ENCODE peak calls at places on chromosome 3, in five cellular contexts. One of them, this sample, is unnamed.

GRCh38 chr3:172777901-172778300 is 27.4 kb downstream of the ECT2 start:
- DNase-seq in IMR-90: no peak
- DNase-seq in K562: no peak
- DNase-seq in GM12878: no peak
- DNase-seq in SK-N-SH: no peak
- DNase-seq in this sample: no peak

GRCh38 chr3:115927210-115927609 is 303.9 kb downstream of the GAP43 start:
- DNase-seq in IMR-90: no peak
- DNase-seq in K562: peak; percentile 5
- DNase-seq in GM12878: no peak
- DNase-seq in SK-N-SH: no peak
- DNase-seq in this sample: no peak

GRCh38 chr3:51974963-51975856 is at the start of gene ABHD14A:
- DNase-seq in IMR-90: peak; percentile 55
- DNase-seq in K562: peak; percentile 75
- DNase-seq in GM12878: no peak
- DNase-seq in SK-N-SH: peak; percentile 92
- DNase-seq in this sample: peak; percentile 55

GRCh38 chr3:160174621-160175020 is 50.6 kb upstream of the C3orf80 start:
- DNase-seq in IMR-90: no peak
- DNase-seq in K562: no peak
- DNase-seq in GM12878: no peak
- DNase-seq in SK-N-SH: no peak
- DNase-seq in this sample: no peak

GRCh38 chr3:39141211-39141995 is 12.0 kb downstream of the CSRNP1 start:
- DNase-seq in IMR-90: peak; percentile 39
- DNase-seq in K562: peak; percentile 34
- DNase-seq in GM12878: no peak
- DNase-seq in SK-N-SH: peak; percentile 50
- DNase-seq in this sample: no peak

GRCh38 chr3:64405211-64405818 is 180.0 kb upstream of the PRICKLE2 start:
- DNase-seq in IMR-90: peak; percentile 67
- DNase-seq in K562: no peak
- DNase-seq in GM12878: no peak
- DNase-seq in SK-N-SH: no peak
- DNase-seq in this sample: no peak

GRCh38 chr3:93843981-93844380 is 129.7 kb downstream of the PROS1 start:
- DNase-seq in IMR-90: peak; percentile 76
- DNase-seq in K562: peak; percentile 7
- DNase-seq in GM12878: no peak
- DNase-seq in SK-N-SH: no peak
- DNase-seq in this sample: peak; percentile 79

GRCh38 chr3:190996376-190996775 is 133.9 kb upstream of the GMNC start:
- DNase-seq in IMR-90: peak; percentile 1
- DNase-seq in K562: no peak
- DNase-seq in GM12878: no peak
- DNase-seq in SK-N-SH: no peak
- DNase-seq in this sample: no peak

GRCh38 chr3:14786369-14786768 is 32.4 kb upstream of the FGD5 start:
- DNase-seq in IMR-90: no peak
- DNase-seq in K562: no peak
- DNase-seq in GM12878: no peak
- DNase-seq in SK-N-SH: no peak
- DNase-seq in this sample: no peak

GRCh38 chr3:96852849-96853248 is 38.5 kb downstream of the EPHA6 start:
- DNase-seq in IMR-90: no peak
- DNase-seq in K562: no peak
- DNase-seq in GM12878: no peak
- DNase-seq in SK-N-SH: no peak
- DNase-seq in this sample: no peak

DNA sequence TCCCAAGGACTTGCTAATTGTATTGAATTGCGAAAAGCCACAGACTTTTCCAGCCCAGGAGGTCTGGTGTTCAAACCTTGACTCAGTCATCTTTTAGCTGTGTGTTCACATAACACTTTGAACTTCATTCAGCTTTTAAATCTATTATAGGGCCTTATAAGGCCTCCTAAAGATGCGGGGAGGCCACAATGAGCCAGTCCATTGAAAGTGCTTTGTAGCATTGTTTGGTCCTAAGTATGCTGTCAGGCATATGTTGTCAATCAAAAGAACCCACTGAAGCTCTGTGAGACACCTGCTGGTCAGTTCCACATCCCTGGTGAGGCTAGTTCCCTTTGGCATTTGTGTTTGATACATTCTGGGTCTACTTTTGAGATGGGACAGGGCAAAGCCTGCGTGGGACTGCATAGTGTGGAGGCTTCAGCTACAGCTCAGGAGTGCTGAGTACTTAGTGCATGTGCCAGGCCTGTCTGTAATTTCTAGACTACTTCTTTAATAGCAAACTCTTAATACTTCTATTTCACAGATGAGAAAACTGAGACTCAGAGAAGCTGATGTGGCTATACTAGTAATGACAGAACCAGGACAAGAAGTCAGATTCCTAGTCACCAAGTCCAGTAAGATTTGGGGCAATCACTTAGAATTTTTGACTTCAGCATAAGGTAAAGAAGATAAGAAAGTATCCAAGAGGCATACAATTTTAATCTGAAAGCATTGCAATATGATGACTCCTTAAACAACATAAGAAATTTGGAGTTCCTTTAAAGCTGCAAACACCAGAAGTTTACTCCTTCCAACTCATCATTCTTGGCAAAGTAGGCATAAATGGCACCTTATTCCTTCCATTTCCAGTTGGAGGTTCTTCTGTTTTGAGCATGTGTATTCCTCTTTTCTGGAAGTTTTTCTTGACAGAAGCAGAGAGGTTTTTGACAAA is 213.0 kb downstream of the PDCD6IP start:
- DNase-seq in IMR-90: peak; percentile 63
- DNase-seq in K562: peak; percentile 57
- DNase-seq in GM12878: no peak
- DNase-seq in SK-N-SH: no peak
- DNase-seq in this sample: peak; percentile 51
- TF ChIP-seq SMC3 in IMR-90: no peak
- TF ChIP-seq SMC3 in K562: peak; percentile 50
- TF ChIP-seq SMC3 in GM12878: no peak
- TF ChIP-seq SMC3 in SK-N-SH: no peak
- TF ChIP-seq SMC3 in this sample: no peak

GRCh38 chr3:169694117-169694516 is 30.6 kb upstream of the MECOM start:
- DNase-seq in IMR-90: peak; percentile 8
- DNase-seq in K562: peak; percentile 9
- DNase-seq in GM12878: no peak
- DNase-seq in SK-N-SH: no peak
- DNase-seq in this sample: no peak
- TF ChIP-seq RCOR1 in IMR-90: no peak
- TF ChIP-seq RCOR1 in K562: no peak
- TF ChIP-seq RCOR1 in GM12878: no peak
- TF ChIP-seq RCOR1 in SK-N-SH: no peak
- TF ChIP-seq RCOR1 in this sample: no peak

DNA sequence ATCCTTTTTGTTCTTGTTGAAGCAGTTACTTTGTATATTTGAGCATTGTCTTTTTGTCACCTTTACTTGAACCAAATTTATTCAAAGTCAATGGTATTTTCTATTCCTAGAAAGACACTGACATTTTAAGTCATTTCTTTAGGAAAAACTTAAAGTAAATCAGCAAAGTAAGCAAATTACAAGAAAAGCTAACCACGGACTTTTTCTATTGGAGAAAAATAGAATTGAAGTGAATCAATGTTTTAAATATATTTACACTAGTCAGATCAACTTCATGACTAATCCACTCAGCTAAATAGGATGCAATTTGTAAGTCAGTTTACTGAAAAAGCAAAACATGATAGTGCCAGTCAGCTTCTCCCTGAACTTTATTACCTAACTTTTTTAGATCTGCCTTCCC is 733.8 kb upstream of the ALCAM start:
- DNase-seq in IMR-90: peak; percentile 17
- DNase-seq in K562: no peak
- DNase-seq in GM12878: no peak
- DNase-seq in SK-N-SH: no peak
- DNase-seq in this sample: no peak
- TF ChIP-seq SMC3 in IMR-90: no peak
- TF ChIP-seq SMC3 in K562: no peak
- TF ChIP-seq SMC3 in GM12878: no peak
- TF ChIP-seq SMC3 in SK-N-SH: no peak
- TF ChIP-seq SMC3 in this sample: no peak

DNA sequence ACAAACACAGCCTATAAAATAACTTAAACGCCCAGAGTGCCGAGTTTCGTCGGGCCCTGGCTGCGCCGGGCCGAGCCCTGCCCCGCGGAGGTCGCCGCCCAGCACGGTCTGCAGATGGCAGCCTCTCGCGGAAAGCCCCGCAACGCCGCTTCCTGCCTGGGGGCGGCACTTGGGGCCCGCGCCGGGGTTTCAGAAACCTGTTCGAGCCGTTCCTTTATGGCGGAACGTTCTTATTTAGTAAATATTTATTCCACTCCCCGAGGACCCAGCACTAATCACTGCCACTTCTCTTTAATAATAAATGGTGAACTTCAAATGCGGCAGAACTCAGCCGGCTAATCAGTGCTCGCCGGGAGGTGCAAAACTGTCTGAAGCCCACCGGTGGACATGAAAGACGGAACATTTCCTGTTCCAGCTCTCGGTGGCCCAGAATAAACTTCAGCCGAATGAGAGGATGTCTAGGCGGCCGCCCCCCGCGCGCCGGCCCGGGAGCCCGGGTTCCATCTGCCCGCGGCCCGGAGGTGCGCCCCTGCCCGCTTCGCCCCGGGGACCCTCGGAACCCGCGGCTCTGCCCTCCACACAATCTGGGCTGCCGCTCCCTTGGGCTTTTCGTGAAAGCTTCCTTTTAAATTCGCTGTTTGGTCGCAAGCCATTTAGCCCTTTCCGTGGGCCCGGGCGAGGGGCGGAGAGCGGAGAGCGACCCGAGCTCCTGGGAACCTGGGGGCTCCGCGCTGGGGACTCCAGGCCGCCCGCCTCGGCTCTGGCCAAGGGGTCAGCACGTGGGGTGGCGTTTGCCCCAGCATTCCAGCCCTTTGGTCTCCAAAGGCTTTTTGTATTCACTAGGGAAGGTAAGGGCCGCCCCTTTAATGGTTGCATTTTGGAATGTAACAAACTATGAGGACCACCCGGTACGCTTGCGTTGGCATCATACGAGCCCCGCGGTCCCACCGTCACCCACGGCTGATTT is 110.8 kb upstream of the ATP11B start:
- DNase-seq in IMR-90: peak; percentile 10
- DNase-seq in K562: peak; percentile 67
- DNase-seq in GM12878: peak; percentile 5
- DNase-seq in SK-N-SH: peak; percentile 86
- DNase-seq in this sample: peak; percentile 51
- TF ChIP-seq RCOR1 in IMR-90: no peak
- TF ChIP-seq RCOR1 in K562: no peak
- TF ChIP-seq RCOR1 in GM12878: no peak
- TF ChIP-seq RCOR1 in SK-N-SH: no peak
- TF ChIP-seq RCOR1 in this sample: no peak

GRCh38 chr3:146035366-146035765 is 125.6 kb downstream of the PLOD2 start:
- DNase-seq in IMR-90: peak; percentile 23
- DNase-seq in K562: no peak
- DNase-seq in GM12878: no peak
- DNase-seq in SK-N-SH: no peak
- DNase-seq in this sample: no peak
- TF ChIP-seq SMC3 in IMR-90: no peak
- TF ChIP-seq SMC3 in K562: no peak
- TF ChIP-seq SMC3 in GM12878: no peak
- TF ChIP-seq SMC3 in SK-N-SH: no peak
- TF ChIP-seq SMC3 in this sample: no peak

DNA sequence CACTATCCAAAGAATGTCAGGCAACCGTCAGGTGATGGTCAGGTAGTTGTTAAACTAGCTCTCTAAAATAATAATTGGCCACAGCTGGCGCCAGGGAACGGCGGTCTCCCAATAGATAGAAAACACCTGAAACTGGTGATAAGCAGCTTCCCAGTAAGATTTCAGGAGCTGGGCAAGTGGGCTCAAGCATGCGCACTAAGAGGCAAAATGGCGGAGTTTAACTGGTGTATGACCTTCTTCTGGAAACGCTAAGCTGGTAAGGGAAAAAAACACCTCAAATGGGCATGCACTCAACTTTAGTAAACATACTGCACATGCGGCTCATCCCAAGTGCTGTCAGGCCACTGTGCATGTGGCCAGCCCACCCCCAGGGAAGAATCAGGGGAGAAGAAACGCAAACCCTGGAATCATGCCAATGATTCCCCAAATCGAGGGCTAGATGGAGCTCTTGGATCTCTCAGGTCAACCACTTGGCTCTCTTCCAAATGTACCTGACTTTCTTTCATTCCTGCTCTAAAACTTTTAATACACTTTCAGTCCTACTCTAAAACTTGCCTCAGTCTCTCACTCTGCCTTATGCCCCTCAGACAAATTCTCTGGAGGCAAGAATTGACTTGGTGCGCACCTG is 195.0 kb downstream of the ZNF621 start:
- DNase-seq in IMR-90: no peak
- DNase-seq in K562: peak; percentile 71
- DNase-seq in GM12878: no peak
- DNase-seq in SK-N-SH: no peak
- DNase-seq in this sample: peak; percentile 37
- TF ChIP-seq RCOR1 in IMR-90: no peak
- TF ChIP-seq RCOR1 in K562: no peak
- TF ChIP-seq RCOR1 in GM12878: no peak
- TF ChIP-seq RCOR1 in SK-N-SH: no peak
- TF ChIP-seq RCOR1 in this sample: no peak

GRCh38 chr3:143358793-143359491 is 239.4 kb downstream of the CHST2 start:
- DNase-seq in IMR-90: no peak
- DNase-seq in K562: no peak
- DNase-seq in GM12878: no peak
- DNase-seq in SK-N-SH: no peak
- DNase-seq in this sample: no peak

GRCh38 chr3:143358155-143358792 is 238.7 kb downstream of the CHST2 start:
- DNase-seq in IMR-90: no peak
- DNase-seq in K562: no peak
- DNase-seq in GM12878: no peak
- DNase-seq in SK-N-SH: no peak
- DNase-seq in this sample: no peak

GRCh38 chr3:143361589-143361988 is 242.0 kb downstream of the CHST2 start:
- DNase-seq in IMR-90: no peak
- DNase-seq in K562: no peak
- DNase-seq in GM12878: no peak
- DNase-seq in SK-N-SH: no peak
- DNase-seq in this sample: no peak

GRCh38 chr3:143362115-143362992 is 242.8 kb downstream of the CHST2 start:
- DNase-seq in IMR-90: no peak
- DNase-seq in K562: no peak
- DNase-seq in GM12878: no peak
- DNase-seq in SK-N-SH: no peak
- DNase-seq in this sample: no peak

DNA sequence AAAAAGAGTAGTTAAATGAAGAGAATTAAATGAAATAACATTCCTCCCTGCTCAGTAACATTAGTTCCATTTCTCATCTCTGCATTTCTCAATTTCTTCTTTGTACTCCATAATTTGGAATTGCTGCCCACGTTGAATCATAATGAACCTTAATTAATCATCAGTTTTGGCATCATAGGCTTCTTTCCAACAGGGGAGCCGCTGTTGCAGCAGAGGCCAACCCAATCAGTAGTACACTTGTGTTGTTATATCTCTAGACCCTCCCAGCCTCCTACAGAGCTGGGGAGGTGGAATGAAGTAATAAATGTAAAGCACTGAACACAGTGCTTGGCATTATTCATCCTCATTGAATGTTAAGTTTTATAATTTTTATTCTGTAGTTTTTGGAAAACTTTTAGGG is 240.7 kb downstream of the CHST2 start:
- DNase-seq in IMR-90: no peak
- DNase-seq in K562: no peak
- DNase-seq in GM12878: no peak
- DNase-seq in SK-N-SH: no peak
- DNase-seq in this sample: no peak
- TF ChIP-seq SMC3 in IMR-90: no peak
- TF ChIP-seq SMC3 in K562: no peak
- TF ChIP-seq SMC3 in GM12878: no peak
- TF ChIP-seq SMC3 in SK-N-SH: no peak
- TF ChIP-seq SMC3 in this sample: no peak

This sample was measured in A549.